ENCODE peak calls at places on chromosomes 1 and 21, in four cellular contexts. N is IMR-90, A is WERI-Rb-1, T is cardiac fibroblast. X is an unnamed sample.

GRCh38 chr1:224498574-224499170 is 64.1 kb upstream of the WDR26 start:
- DNase-seq in N (peak), A (no peak), T (peak), X (no peak)

GRCh38 chr1:200971955-200972711 is 51.4 kb downstream of the KIF21B start:
- DNase-seq in N (peak), A (peak), T (peak), X (peak)

GRCh38 chr21:41642399-41642798 is 124.5 kb downstream of the RIPK4 start:
- DNase-seq in N (peak), A (no peak), T (peak), X (peak)

GRCh38 chr1:58704616-58705021 is 4.8 kb upstream of the MYSM1 start:
- DNase-seq in N (no peak), A (no peak), T (no peak), X (no peak)

GRCh38 chr1:171983584-171983983 is 142.3 kb downstream of the DNM3 start:
- DNase-seq in N (peak), A (no peak), T (peak), X (peak)

GRCh38 chr1:89615676-89616598 is 17.0 kb upstream of the LRRC8C start:
- DNase-seq in N (no peak), A (peak), T (no peak), X (no peak)

GRCh38 chr1:151210830-151211229 is 12.5 kb downstream of the PIP5K1A start:
- DNase-seq in N (peak), A (no peak), T (no peak), X (peak)

GRCh38 chr21:39867198-39867650 is at the start of gene PCP4:
- DNase-seq in N (no peak), A (peak), T (peak), X (peak)

GRCh38 chr1:23436520-23437354 is 12.2 kb upstream of the TCEA3 start:
- DNase-seq in N (no peak), A (peak), T (no peak), X (no peak)

GRCh38 chr21:28856588-28857250 is 136.0 kb downstream of the LTN1 start:
- DNase-seq in N (no peak), A (no peak), T (peak), X (no peak)

GRCh38 chr1:226990133-226990716 is 50.1 kb downstream of the COQ8A start:
- DNase-seq in N (no peak), A (no peak), T (peak), X (no peak)

GRCh38 chr1:23593042-23593521 is 33.8 kb upstream of the ID3 start:
- DNase-seq in N (no peak), A (peak), T (no peak), X (no peak)

GRCh38 chr1:210257698-210258395 is 25.3 kb downstream of the SERTAD4 start:
- DNase-seq in N (no peak), A (peak), T (no peak), X (no peak)

GRCh38 chr1:84839544-84839943 is 53.5 kb downstream of the LPAR3 start:
- DNase-seq in N (no peak), A (no peak), T (no peak), X (no peak)

GRCh38 chr1:186046437-186047233 is 312.4 kb downstream of the HMCN1 start:
- DNase-seq in N (no peak), A (no peak), T (no peak), X (no peak)

GRCh38 chr1:115706774-115707425 is 61.6 kb downstream of the CASQ2 start:
- DNase-seq in N (peak), A (no peak), T (peak), X (peak)

GRCh38 chr1:221961532-221962292 is 219.8 kb upstream of the DUSP10 start:
- DNase-seq in N (peak), A (no peak), T (peak), X (peak)

GRCh38 chr1:165207774-165208359 is 148.6 kb downstream of the LMX1A start:
- DNase-seq in N (no peak), A (peak), T (no peak), X (no peak)

DNA sequence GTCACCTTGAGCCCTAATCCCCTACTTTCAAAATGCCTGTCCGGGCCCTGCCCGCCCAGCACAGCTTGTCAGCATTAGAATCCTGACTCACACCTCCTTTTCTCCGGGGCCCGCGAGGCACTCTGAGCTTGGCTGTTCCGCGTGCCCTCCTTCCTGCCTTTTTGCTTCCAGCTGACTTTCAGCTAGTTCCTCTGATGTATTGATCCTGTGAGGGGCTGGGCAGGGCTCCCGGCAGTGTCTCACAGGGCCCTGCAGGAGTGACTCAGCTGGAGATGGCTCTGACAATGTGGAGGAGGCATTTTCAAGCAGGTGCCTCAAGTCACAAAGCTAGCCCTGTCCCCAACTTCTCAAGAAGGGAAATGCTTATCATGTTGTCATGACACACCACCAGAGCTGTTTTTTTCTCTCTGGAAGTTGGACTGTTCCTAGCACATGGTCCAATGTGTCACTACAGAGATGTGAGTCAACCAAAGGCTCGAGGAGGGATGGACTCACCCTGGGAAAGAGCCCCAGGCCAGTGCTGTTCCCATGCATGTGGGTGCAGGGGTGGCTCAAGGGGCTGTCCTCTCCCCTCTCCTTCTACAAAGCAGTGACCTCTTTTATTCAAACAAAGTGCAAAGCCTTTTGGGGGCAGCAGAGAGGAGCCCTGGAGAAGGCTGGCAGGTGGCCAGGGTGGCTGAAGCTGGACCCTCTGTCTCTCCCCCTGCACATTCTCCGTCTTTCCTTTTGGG is 30.6 kb downstream of the SYT6 start:
- DNase-seq in N (peak), A (no peak), T (peak), X (peak)
- TF ChIP-seq CTCF in N (no peak), A (peak), T (no peak), X (no peak)

GRCh38 chr1:57468661-57469523 is 45.0 kb upstream of the DAB1 start:
- DNase-seq in N (peak), A (no peak), T (peak), X (peak)

GRCh38 chr1:57467825-57468224 is 44.0 kb upstream of the DAB1 start:
- DNase-seq in N (no peak), A (no peak), T (no peak), X (no peak)

GRCh38 chr1:57473448-57473847 is 49.6 kb upstream of the DAB1 start:
- DNase-seq in N (no peak), A (no peak), T (no peak), X (no peak)

GRCh38 chr1:57471995-57472394 is 48.1 kb upstream of the DAB1 start:
- DNase-seq in N (no peak), A (no peak), T (no peak), X (no peak)

GRCh38 chr1:57470028-57470427 is 46.2 kb upstream of the DAB1 start:
- DNase-seq in N (peak), A (no peak), T (peak), X (peak)
- H3K4me3 ChIP-seq in N (no peak), A (no peak), T (no peak), X (no peak)

GRCh38 chr1:199463521-199464127 is 563.9 kb upstream of the NR5A2 start:
- DNase-seq in N (peak), A (peak), T (peak), X (peak)
- TF ChIP-seq CTCF in N (peak), A (peak), T (peak), X (peak)

GRCh38 chr21:45292399-45293213 is 4.9 kb upstream of the POFUT2 start:
- DNase-seq in N (peak), A (peak), T (peak), X (peak)
- H3K4me3 ChIP-seq in N (no peak), A (no peak), T (no peak), X (no peak)

GRCh38 chr1:153944822-153945117 is 1.7 kb downstream of the DENND4B start:
- DNase-seq in N (no peak), A (no peak), T (no peak), X (no peak)

GRCh38 chr1:153945131-153945794 is 1.3 kb downstream of the DENND4B start:
- DNase-seq in N (peak), A (no peak), T (peak), X (peak)

GRCh38 chr1:153945795-153946621 is 510 bp downstream of the DENND4B start:
- DNase-seq in N (peak), A (peak), T (peak), X (peak)

GRCh38 chr1:153944005-153944821 is 2.3 kb downstream of the DENND4B start:
- DNase-seq in N (no peak), A (no peak), T (no peak), X (no peak)

DNA sequence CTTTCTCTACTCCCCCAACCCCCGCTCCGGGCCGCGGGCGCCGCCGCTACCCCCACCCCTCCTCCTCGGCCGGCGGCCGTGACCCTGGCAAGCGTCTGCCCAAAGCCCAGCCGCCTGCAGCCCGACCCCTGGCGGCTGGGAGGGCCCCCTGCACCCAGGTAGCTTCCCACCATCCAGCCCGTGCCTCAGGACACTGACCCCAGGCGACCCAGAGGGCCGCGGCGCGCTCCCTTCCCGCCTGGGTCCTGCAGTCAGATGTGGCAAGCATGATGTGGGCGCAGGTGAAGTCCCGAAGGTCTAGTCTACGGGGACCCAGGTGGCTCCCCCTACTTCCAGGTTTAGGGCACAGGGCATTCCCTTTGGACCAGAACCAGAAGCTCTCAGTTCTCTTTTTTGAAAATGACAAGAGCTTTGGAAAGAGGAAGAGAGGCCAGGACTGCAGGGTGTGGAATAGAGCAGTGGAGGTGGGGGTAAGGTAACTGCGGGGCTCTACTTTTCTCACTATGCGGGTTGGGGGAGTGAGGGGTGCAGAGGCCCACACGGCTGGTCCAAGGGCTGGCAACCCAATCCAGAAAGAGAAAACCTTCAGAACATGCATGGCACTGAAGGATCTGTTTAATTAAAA is at the start of gene DENND4B:
- DNase-seq in N (peak), A (peak), T (peak), X (peak)
- TF ChIP-seq CTCF in N (peak), A (peak), T (peak), X (peak)

DNA sequence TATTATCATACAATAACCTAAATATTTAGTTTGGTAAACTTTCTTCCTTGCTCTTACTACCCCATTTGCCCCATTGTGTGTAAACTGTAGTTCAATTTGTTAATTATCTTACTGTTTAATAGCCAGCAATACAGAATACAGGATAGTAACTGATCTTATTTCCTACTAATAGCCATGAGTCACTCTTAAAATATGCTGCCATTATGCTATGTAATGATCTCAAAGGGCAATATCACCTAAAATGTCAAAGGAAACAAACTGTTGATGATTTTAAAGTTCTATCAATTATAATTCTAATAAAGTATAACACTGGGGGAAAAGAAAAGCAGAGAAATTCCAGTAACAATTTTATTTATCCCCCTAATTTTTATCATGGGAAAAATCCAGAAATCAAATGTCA is 4.3 kb downstream of the SLC30A1 start:
- DNase-seq in N (peak), A (no peak), T (no peak), X (peak)
- H3K4me3 ChIP-seq in N (no peak), A (no peak), T (no peak), X (no peak)

GRCh38 chr1:11279152-11279551 is 6.2 kb downstream of the UBIAD1 start:
- DNase-seq in N (no peak), A (no peak), T (no peak), X (no peak)
- TF ChIP-seq CTCF in N (no peak), A (no peak), T (no peak), X (no peak)

GRCh38 chr1:36083635-36084501 is at the start of gene TEKT2:
- DNase-seq in N (no peak), A (peak), T (peak), X (peak)
- H3K4me3 ChIP-seq in N (peak), A (peak), T (peak), X (peak)

GRCh38 chr21:36762636-36763035 is 63.7 kb downstream of the SIM2 start:
- DNase-seq in N (no peak), A (no peak), T (no peak), X (no peak)

GRCh38 chr21:36761685-36762084 is 62.8 kb downstream of the SIM2 start:
- DNase-seq in N (no peak), A (no peak), T (no peak), X (no peak)

GRCh38 chr21:36766511-36766910 is 67.6 kb downstream of the SIM2 start:
- DNase-seq in N (no peak), A (no peak), T (no peak), X (no peak)

GRCh38 chr21:36765229-36765628 is 66.3 kb downstream of the SIM2 start:
- DNase-seq in N (peak), A (no peak), T (no peak), X (no peak)

DNA sequence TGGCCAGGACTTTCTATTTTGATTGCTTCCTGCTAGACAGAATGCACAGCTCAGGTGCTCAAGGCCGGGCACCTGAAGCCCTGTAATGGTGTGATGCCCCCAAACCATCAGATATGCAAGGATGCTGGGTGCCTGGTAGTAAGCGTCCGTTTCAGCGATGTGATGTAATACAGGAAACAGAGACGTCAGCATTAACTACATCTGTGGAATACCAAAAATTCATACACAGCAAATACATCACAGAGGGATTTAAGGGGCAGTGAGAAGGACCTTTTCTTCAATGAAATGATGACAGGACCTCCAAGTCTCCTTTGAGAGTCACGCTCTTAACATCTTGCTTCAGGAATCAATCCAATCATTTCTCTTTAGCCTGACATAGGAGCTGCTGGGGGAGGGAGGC is 64.4 kb downstream of the SIM2 start:
- DNase-seq in N (no peak), A (no peak), T (no peak), X (no peak)
- TF ChIP-seq CTCF in N (no peak), A (no peak), T (no peak), X (no peak)